ENCODE peak calls at places on chromosome 4, in eight cellular contexts. One of them, this sample, is unnamed.

GRCh38 chr4:6695660-6696581 is 2.2 kb downstream of the S100P start:
- DNase-seq in Peyer's patch: peak
- DNase-seq in WERI-Rb-1: no peak
- DNase-seq in neural progenitor cell: no peak
- DNase-seq in H9: no peak
- DNase-seq in GM23338: no peak
- DNase-seq in lower lobe of right lung: no peak
- DNase-seq in effector memory CD4-positive, alpha-beta T cell: peak
- DNase-seq in this sample: peak

GRCh38 chr4:83536649-83537352 is 893 bp downstream of the GPAT3 start:
- DNase-seq in lower lobe of right lung: peak
- DNase-seq in GM23338: no peak
- DNase-seq in effector memory CD4-positive, alpha-beta T cell: no peak
- DNase-seq in H9: no peak
- DNase-seq in WERI-Rb-1: no peak
- DNase-seq in neural progenitor cell: peak
- DNase-seq in Peyer's patch: no peak
- DNase-seq in this sample: no peak

GRCh38 chr4:173288296-173288695 is 45.9 kb downstream of the HMGB2 start:
- DNase-seq in WERI-Rb-1: peak
- DNase-seq in neural progenitor cell: peak
- DNase-seq in H9: peak
- DNase-seq in effector memory CD4-positive, alpha-beta T cell: peak
- DNase-seq in lower lobe of right lung: no peak
- DNase-seq in GM23338: peak
- DNase-seq in Peyer's patch: no peak
- DNase-seq in this sample: peak

GRCh38 chr4:22264261-22264660 is 251.6 kb downstream of the ADGRA3 start:
- DNase-seq in WERI-Rb-1: no peak
- DNase-seq in effector memory CD4-positive, alpha-beta T cell: no peak
- DNase-seq in lower lobe of right lung: no peak
- DNase-seq in GM23338: no peak
- DNase-seq in neural progenitor cell: no peak
- DNase-seq in H9: no peak
- DNase-seq in Peyer's patch: no peak
- DNase-seq in this sample: no peak

GRCh38 chr4:154152546-154152945 is 339.1 kb downstream of the DCHS2 start:
- DNase-seq in effector memory CD4-positive, alpha-beta T cell: no peak
- DNase-seq in H9: no peak
- DNase-seq in Peyer's patch: no peak
- DNase-seq in lower lobe of right lung: no peak
- DNase-seq in GM23338: no peak
- DNase-seq in neural progenitor cell: no peak
- DNase-seq in WERI-Rb-1: no peak
- DNase-seq in this sample: no peak

GRCh38 chr4:130210871-130211270 is 1114.9 kb downstream of the C4orf33 start:
- DNase-seq in H9: no peak
- DNase-seq in GM23338: no peak
- DNase-seq in neural progenitor cell: no peak
- DNase-seq in lower lobe of right lung: no peak
- DNase-seq in Peyer's patch: no peak
- DNase-seq in WERI-Rb-1: no peak
- DNase-seq in effector memory CD4-positive, alpha-beta T cell: no peak
- DNase-seq in this sample: no peak

GRCh38 chr4:23680616-23681518 is 209.0 kb downstream of the PPARGC1A start:
- DNase-seq in lower lobe of right lung: no peak
- DNase-seq in H9: no peak
- DNase-seq in effector memory CD4-positive, alpha-beta T cell: no peak
- DNase-seq in WERI-Rb-1: no peak
- DNase-seq in neural progenitor cell: no peak
- DNase-seq in Peyer's patch: no peak
- DNase-seq in GM23338: no peak
- DNase-seq in this sample: no peak

GRCh38 chr4:3331511-3332394 is 38.9 kb downstream of the RGS12 start:
- DNase-seq in WERI-Rb-1: no peak
- DNase-seq in H9: no peak
- DNase-seq in neural progenitor cell: no peak
- DNase-seq in Peyer's patch: no peak
- DNase-seq in lower lobe of right lung: no peak
- DNase-seq in effector memory CD4-positive, alpha-beta T cell: no peak
- DNase-seq in GM23338: no peak
- DNase-seq in this sample: peak

GRCh38 chr4:59818656-59819055 is 1381.5 kb upstream of the ADGRL3 start:
- DNase-seq in Peyer's patch: no peak
- DNase-seq in H9: no peak
- DNase-seq in neural progenitor cell: no peak
- DNase-seq in GM23338: no peak
- DNase-seq in effector memory CD4-positive, alpha-beta T cell: no peak
- DNase-seq in lower lobe of right lung: no peak
- DNase-seq in WERI-Rb-1: no peak
- DNase-seq in this sample: no peak

GRCh38 chr4:104490770-104491395 is 3.8 kb downstream of the CXXC4 start:
- DNase-seq in GM23338: peak
- DNase-seq in WERI-Rb-1: peak
- DNase-seq in effector memory CD4-positive, alpha-beta T cell: peak
- DNase-seq in lower lobe of right lung: peak
- DNase-seq in Peyer's patch: peak
- DNase-seq in H9: peak
- DNase-seq in neural progenitor cell: peak
- DNase-seq in this sample: peak

GRCh38 chr4:56424697-56425514 is 10.5 kb downstream of the PPAT start:
- DNase-seq in WERI-Rb-1: no peak
- DNase-seq in effector memory CD4-positive, alpha-beta T cell: peak
- DNase-seq in Peyer's patch: no peak
- DNase-seq in H9: no peak
- DNase-seq in neural progenitor cell: no peak
- DNase-seq in lower lobe of right lung: no peak
- DNase-seq in GM23338: peak
- DNase-seq in this sample: no peak

DNA sequence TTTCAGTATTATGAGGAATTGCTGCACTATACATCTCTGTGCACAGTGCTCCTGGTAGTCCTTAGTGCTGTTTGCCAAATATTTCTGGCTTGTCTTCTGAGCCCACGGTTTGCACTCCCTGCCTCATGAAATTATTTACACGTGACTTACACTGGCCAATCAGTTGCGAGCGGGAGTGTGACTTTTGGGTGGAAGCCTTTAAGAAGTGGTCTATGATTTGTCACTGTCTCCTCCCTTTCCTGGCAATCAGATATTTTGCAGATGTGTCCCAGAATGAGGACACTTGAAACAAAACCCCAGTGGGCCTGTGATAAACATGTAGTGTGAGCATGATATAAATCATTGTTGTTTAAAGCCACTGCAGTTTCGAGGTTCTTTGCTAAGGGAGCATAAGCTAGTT is 11.8 kb downstream of the BST1 start:
- DNase-seq in H9: no peak
- DNase-seq in effector memory CD4-positive, alpha-beta T cell: no peak
- DNase-seq in Peyer's patch: no peak
- DNase-seq in GM23338: no peak
- DNase-seq in neural progenitor cell: no peak
- DNase-seq in lower lobe of right lung: no peak
- DNase-seq in WERI-Rb-1: no peak
- DNase-seq in this sample: no peak
- H3K27ac ChIP-seq in H9: no peak
- H3K27ac ChIP-seq in effector memory CD4-positive, alpha-beta T cell: no peak
- H3K27ac ChIP-seq in Peyer's patch: no peak
- H3K27ac ChIP-seq in GM23338: no peak
- H3K27ac ChIP-seq in neural progenitor cell: no peak
- H3K27ac ChIP-seq in lower lobe of right lung: no peak
- H3K27ac ChIP-seq in WERI-Rb-1: no peak
- H3K27ac ChIP-seq in this sample: no peak

DNA sequence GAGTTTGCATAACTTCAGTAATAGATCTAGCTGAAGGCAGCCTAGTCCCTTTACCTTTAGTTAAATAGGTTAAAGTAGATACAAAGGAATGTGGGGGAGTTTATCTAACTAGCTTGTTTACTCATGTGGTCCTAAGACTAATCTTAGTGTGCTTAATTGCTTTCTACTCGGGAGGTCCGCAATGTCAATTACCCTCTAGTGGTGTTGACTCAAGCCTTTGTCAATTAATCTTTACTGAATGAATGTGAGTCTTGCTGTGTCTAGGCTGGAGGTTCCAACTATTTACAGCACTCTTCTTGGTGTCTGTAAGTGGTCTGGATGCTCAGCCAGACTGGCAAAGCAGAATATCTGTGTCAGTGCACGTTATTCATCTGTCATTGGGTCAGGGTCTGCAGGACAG is 17.9 kb upstream of the YTHDC1 start:
- DNase-seq in lower lobe of right lung: no peak
- DNase-seq in GM23338: peak
- DNase-seq in H9: no peak
- DNase-seq in neural progenitor cell: peak
- DNase-seq in effector memory CD4-positive, alpha-beta T cell: no peak
- DNase-seq in Peyer's patch: no peak
- DNase-seq in WERI-Rb-1: no peak
- DNase-seq in this sample: peak
- H3K27ac ChIP-seq in lower lobe of right lung: no peak
- H3K27ac ChIP-seq in GM23338: no peak
- H3K27ac ChIP-seq in H9: no peak
- H3K27ac ChIP-seq in neural progenitor cell: no peak
- H3K27ac ChIP-seq in effector memory CD4-positive, alpha-beta T cell: no peak
- H3K27ac ChIP-seq in Peyer's patch: no peak
- H3K27ac ChIP-seq in WERI-Rb-1: no peak
- H3K27ac ChIP-seq in this sample: no peak

GRCh38 chr4:17812801-17813200 is 2.0 kb downstream of the NCAPG start:
- DNase-seq in H9: no peak
- DNase-seq in WERI-Rb-1: no peak
- DNase-seq in neural progenitor cell: no peak
- DNase-seq in Peyer's patch: no peak
- DNase-seq in effector memory CD4-positive, alpha-beta T cell: no peak
- DNase-seq in GM23338: no peak
- DNase-seq in lower lobe of right lung: no peak
- DNase-seq in this sample: no peak

GRCh38 chr4:17814140-17814539 is 3.4 kb downstream of the NCAPG start:
- DNase-seq in Peyer's patch: no peak
- DNase-seq in H9: no peak
- DNase-seq in neural progenitor cell: no peak
- DNase-seq in GM23338: no peak
- DNase-seq in lower lobe of right lung: no peak
- DNase-seq in WERI-Rb-1: no peak
- DNase-seq in effector memory CD4-positive, alpha-beta T cell: no peak
- DNase-seq in this sample: no peak

GRCh38 chr4:17811078-17811603 is 362 bp downstream of the NCAPG start:
- DNase-seq in GM23338: no peak
- DNase-seq in neural progenitor cell: no peak
- DNase-seq in lower lobe of right lung: no peak
- DNase-seq in effector memory CD4-positive, alpha-beta T cell: no peak
- DNase-seq in WERI-Rb-1: peak
- DNase-seq in H9: no peak
- DNase-seq in Peyer's patch: no peak
- DNase-seq in this sample: no peak

GRCh38 chr4:17810260-17811077 is at the start of the genes DCAF16 and NCAPG:
- DNase-seq in effector memory CD4-positive, alpha-beta T cell: peak
- DNase-seq in neural progenitor cell: peak
- DNase-seq in Peyer's patch: peak
- DNase-seq in WERI-Rb-1: peak
- DNase-seq in lower lobe of right lung: peak
- DNase-seq in H9: peak
- DNase-seq in GM23338: peak
- DNase-seq in this sample: peak

DNA sequence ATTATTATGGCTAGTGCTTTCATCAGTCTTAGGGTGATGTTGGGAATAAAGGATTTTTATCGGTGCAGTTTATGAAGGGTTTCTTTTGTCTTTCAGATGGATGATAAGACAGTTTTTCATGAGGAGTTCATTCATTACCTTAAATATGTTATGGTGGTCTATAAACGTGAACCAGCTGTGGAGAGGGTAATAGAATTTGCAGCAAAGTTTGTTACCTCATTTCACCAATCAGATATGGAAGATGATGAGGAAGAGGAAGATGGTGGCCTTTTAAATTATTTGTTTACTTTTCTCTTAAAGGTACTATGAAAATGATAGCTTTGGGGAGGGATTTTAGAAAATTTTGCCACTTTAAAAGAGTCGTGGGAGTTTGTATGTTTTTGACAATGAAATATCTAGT is 1.3 kb downstream of the NCAPG start:
- DNase-seq in H9: no peak
- DNase-seq in lower lobe of right lung: no peak
- DNase-seq in GM23338: no peak
- DNase-seq in neural progenitor cell: no peak
- DNase-seq in effector memory CD4-positive, alpha-beta T cell: no peak
- DNase-seq in WERI-Rb-1: no peak
- DNase-seq in Peyer's patch: no peak
- DNase-seq in this sample: no peak
- H3K27ac ChIP-seq in H9: no peak
- H3K27ac ChIP-seq in lower lobe of right lung: no peak
- H3K27ac ChIP-seq in GM23338: no peak
- H3K27ac ChIP-seq in neural progenitor cell: no peak
- H3K27ac ChIP-seq in effector memory CD4-positive, alpha-beta T cell: no peak
- H3K27ac ChIP-seq in WERI-Rb-1: peak
- H3K27ac ChIP-seq in Peyer's patch: no peak
- H3K27ac ChIP-seq in this sample: no peak

GRCh38 chr4:118754890-118755289 is 69.7 kb downstream of the METTL14 start:
- DNase-seq in lower lobe of right lung: no peak
- DNase-seq in effector memory CD4-positive, alpha-beta T cell: no peak
- DNase-seq in neural progenitor cell: no peak
- DNase-seq in H9: no peak
- DNase-seq in WERI-Rb-1: no peak
- DNase-seq in GM23338: no peak
- DNase-seq in Peyer's patch: no peak
- DNase-seq in this sample: no peak
- H3K27ac ChIP-seq in lower lobe of right lung: peak
- H3K27ac ChIP-seq in effector memory CD4-positive, alpha-beta T cell: no peak
- H3K27ac ChIP-seq in neural progenitor cell: no peak
- H3K27ac ChIP-seq in H9: no peak
- H3K27ac ChIP-seq in WERI-Rb-1: no peak
- H3K27ac ChIP-seq in GM23338: peak
- H3K27ac ChIP-seq in Peyer's patch: peak
- H3K27ac ChIP-seq in this sample: no peak

DNA sequence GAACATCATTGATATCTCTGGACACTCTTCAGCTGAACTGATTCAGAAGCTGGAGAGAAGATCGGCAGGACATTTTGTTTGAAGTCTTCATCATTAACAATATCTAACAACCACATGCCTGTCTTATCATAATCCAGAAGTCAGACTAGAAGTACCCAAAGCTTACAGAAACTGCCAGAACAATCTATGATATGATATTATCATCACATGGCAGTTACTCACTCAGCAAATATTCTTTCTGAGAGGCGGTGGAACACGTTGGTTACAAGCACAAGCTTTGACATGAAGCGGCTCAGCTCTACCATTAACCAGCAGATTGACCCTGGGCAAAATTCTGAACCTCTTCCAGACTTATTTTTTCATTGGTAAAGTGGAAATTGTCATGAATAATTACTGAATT is 69.4 kb upstream of the KIT start:
- DNase-seq in neural progenitor cell: no peak
- DNase-seq in H9: no peak
- DNase-seq in WERI-Rb-1: no peak
- DNase-seq in Peyer's patch: no peak
- DNase-seq in effector memory CD4-positive, alpha-beta T cell: no peak
- DNase-seq in lower lobe of right lung: no peak
- DNase-seq in GM23338: no peak
- DNase-seq in this sample: no peak
- H3K27ac ChIP-seq in neural progenitor cell: no peak
- H3K27ac ChIP-seq in H9: no peak
- H3K27ac ChIP-seq in WERI-Rb-1: no peak
- H3K27ac ChIP-seq in Peyer's patch: no peak
- H3K27ac ChIP-seq in effector memory CD4-positive, alpha-beta T cell: no peak
- H3K27ac ChIP-seq in lower lobe of right lung: no peak
- H3K27ac ChIP-seq in GM23338: no peak
- H3K27ac ChIP-seq in this sample: no peak